ENCODE peak calls at places on chromosomes 4 and X, in nine cellular contexts. One of them, this sample, is unnamed.

GRCh38 chr4:23827971-23828680 is 61.7 kb downstream of the PPARGC1A start:
- DNase-seq in fibroblast of pulmonary artery: no peak
- DNase-seq in B cell: no peak
- DNase-seq in kidney epithelial cell: no peak
- DNase-seq in fibroblast of the aortic adventitia: no peak
- DNase-seq in cardiac muscle cell: no peak
- DNase-seq in type B pancreatic cell: no peak
- DNase-seq in choroid plexus epithelial cell: peak; percentile 3
- DNase-seq in A549: no peak
- DNase-seq in this sample: no peak

GRCh38 chr4:109821186-109821585 is 5.6 kb downstream of the GAR1 start:
- DNase-seq in fibroblast of pulmonary artery: no peak
- DNase-seq in B cell: no peak
- DNase-seq in kidney epithelial cell: no peak
- DNase-seq in fibroblast of the aortic adventitia: no peak
- DNase-seq in cardiac muscle cell: no peak
- DNase-seq in type B pancreatic cell: no peak
- DNase-seq in choroid plexus epithelial cell: no peak
- DNase-seq in A549: no peak
- DNase-seq in this sample: no peak

GRCh38 chr4:72629540-72629939 is 60.5 kb upstream of the ADAMTS3 start:
- DNase-seq in fibroblast of pulmonary artery: peak; percentile 45
- DNase-seq in B cell: no peak
- DNase-seq in kidney epithelial cell: peak; percentile 18
- DNase-seq in fibroblast of the aortic adventitia: peak; percentile 16
- DNase-seq in cardiac muscle cell: peak; percentile 53
- DNase-seq in type B pancreatic cell: no peak
- DNase-seq in choroid plexus epithelial cell: peak; percentile 43
- DNase-seq in A549: no peak
- DNase-seq in this sample: no peak

GRCh38 chrX:69077895-69078455 is 87.3 kb downstream of the PJA1 start:
- DNase-seq in fibroblast of pulmonary artery: no peak
- DNase-seq in B cell: no peak
- DNase-seq in kidney epithelial cell: no peak
- DNase-seq in fibroblast of the aortic adventitia: no peak
- DNase-seq in cardiac muscle cell: no peak
- DNase-seq in type B pancreatic cell: no peak
- DNase-seq in choroid plexus epithelial cell: no peak
- DNase-seq in A549: no peak
- DNase-seq in this sample: no peak

GRCh38 chr4:56241500-56241899 is 145.8 kb downstream of the AASDH start:
- DNase-seq in fibroblast of pulmonary artery: no peak
- DNase-seq in B cell: no peak
- DNase-seq in kidney epithelial cell: no peak
- DNase-seq in fibroblast of the aortic adventitia: no peak
- DNase-seq in cardiac muscle cell: no peak
- DNase-seq in type B pancreatic cell: no peak
- DNase-seq in choroid plexus epithelial cell: no peak
- DNase-seq in A549: no peak
- DNase-seq in this sample: no peak

GRCh38 chrX:153722704-153723350 is 1.4 kb downstream of the BCAP31 start:
- DNase-seq in fibroblast of pulmonary artery: no peak
- DNase-seq in B cell: no peak
- DNase-seq in kidney epithelial cell: no peak
- DNase-seq in fibroblast of the aortic adventitia: no peak
- DNase-seq in cardiac muscle cell: no peak
- DNase-seq in type B pancreatic cell: no peak
- DNase-seq in choroid plexus epithelial cell: no peak
- DNase-seq in A549: peak; percentile 25
- DNase-seq in this sample: no peak

GRCh38 chrX:153719238-153719637 is 4.9 kb downstream of the BCAP31 start:
- DNase-seq in fibroblast of pulmonary artery: no peak
- DNase-seq in B cell: no peak
- DNase-seq in kidney epithelial cell: no peak
- DNase-seq in fibroblast of the aortic adventitia: no peak
- DNase-seq in cardiac muscle cell: no peak
- DNase-seq in type B pancreatic cell: no peak
- DNase-seq in choroid plexus epithelial cell: no peak
- DNase-seq in A549: no peak
- DNase-seq in this sample: no peak

GRCh38 chrX:39633293-39633692 is 464.5 kb downstream of the BCOR start:
- DNase-seq in fibroblast of pulmonary artery: no peak
- DNase-seq in B cell: no peak
- DNase-seq in kidney epithelial cell: no peak
- DNase-seq in fibroblast of the aortic adventitia: no peak
- DNase-seq in cardiac muscle cell: peak; percentile 32
- DNase-seq in type B pancreatic cell: no peak
- DNase-seq in choroid plexus epithelial cell: peak; percentile 21
- DNase-seq in A549: no peak
- DNase-seq in this sample: no peak

GRCh38 chrX:12052109-12052508 is 86.2 kb upstream of the FRMPD4 start:
- DNase-seq in fibroblast of pulmonary artery: no peak
- DNase-seq in B cell: no peak
- DNase-seq in kidney epithelial cell: no peak
- DNase-seq in fibroblast of the aortic adventitia: no peak
- DNase-seq in cardiac muscle cell: no peak
- DNase-seq in type B pancreatic cell: no peak
- DNase-seq in choroid plexus epithelial cell: no peak
- DNase-seq in A549: no peak
- DNase-seq in this sample: no peak

GRCh38 chrX:44012484-44013096 is 39.4 kb upstream of the NDP start:
- DNase-seq in fibroblast of pulmonary artery: peak; percentile 61
- DNase-seq in B cell: no peak
- DNase-seq in kidney epithelial cell: peak; percentile 77
- DNase-seq in fibroblast of the aortic adventitia: peak; percentile 58
- DNase-seq in cardiac muscle cell: peak; percentile 50
- DNase-seq in type B pancreatic cell: no peak
- DNase-seq in choroid plexus epithelial cell: peak; percentile 39
- DNase-seq in A549: peak; percentile 31
- DNase-seq in this sample: no peak

GRCh38 chrX:13087322-13088154 is 43.1 kb upstream of the FAM9C start:
- DNase-seq in fibroblast of pulmonary artery: peak; percentile 78
- DNase-seq in B cell: peak; percentile 56
- DNase-seq in kidney epithelial cell: peak; percentile 71
- DNase-seq in fibroblast of the aortic adventitia: peak; percentile 31
- DNase-seq in cardiac muscle cell: peak; percentile 55
- DNase-seq in type B pancreatic cell: no peak
- DNase-seq in choroid plexus epithelial cell: peak; percentile 94
- DNase-seq in A549: no peak
- DNase-seq in this sample: no peak

GRCh38 chr4:73308286-73308685 is 49.7 kb upstream of the ANKRD17 start:
- DNase-seq in fibroblast of pulmonary artery: peak; percentile 55
- DNase-seq in B cell: no peak
- DNase-seq in kidney epithelial cell: no peak
- DNase-seq in fibroblast of the aortic adventitia: peak; percentile 55
- DNase-seq in cardiac muscle cell: peak; percentile 55
- DNase-seq in type B pancreatic cell: no peak
- DNase-seq in choroid plexus epithelial cell: peak; percentile 76
- DNase-seq in A549: no peak
- DNase-seq in this sample: no peak

GRCh38 chr4:142097015-142097414 is 460.6 kb downstream of the IL15 start:
- DNase-seq in fibroblast of pulmonary artery: no peak
- DNase-seq in B cell: no peak
- DNase-seq in kidney epithelial cell: no peak
- DNase-seq in fibroblast of the aortic adventitia: no peak
- DNase-seq in cardiac muscle cell: no peak
- DNase-seq in type B pancreatic cell: no peak
- DNase-seq in choroid plexus epithelial cell: no peak
- DNase-seq in A549: no peak
- DNase-seq in this sample: no peak

GRCh38 chr4:69523385-69524132 is 27.9 kb upstream of the UGT2B4 start:
- DNase-seq in fibroblast of pulmonary artery: no peak
- DNase-seq in B cell: no peak
- DNase-seq in kidney epithelial cell: no peak
- DNase-seq in fibroblast of the aortic adventitia: peak; percentile 23
- DNase-seq in cardiac muscle cell: peak; percentile 14
- DNase-seq in type B pancreatic cell: no peak
- DNase-seq in choroid plexus epithelial cell: no peak
- DNase-seq in A549: no peak
- DNase-seq in this sample: no peak

GRCh38 chr4:101977096-101977495 is 186.6 kb downstream of the BANK1 start:
- DNase-seq in fibroblast of pulmonary artery: peak; percentile 98
- DNase-seq in B cell: no peak
- DNase-seq in kidney epithelial cell: peak; percentile 92
- DNase-seq in fibroblast of the aortic adventitia: peak; percentile 99
- DNase-seq in cardiac muscle cell: peak; percentile 98
- DNase-seq in type B pancreatic cell: no peak
- DNase-seq in choroid plexus epithelial cell: peak; percentile 98
- DNase-seq in A549: peak; percentile 14
- DNase-seq in this sample: no peak

GRCh38 chr4:128528793-128529553 is 241.4 kb upstream of the PGRMC2 start:
- DNase-seq in fibroblast of pulmonary artery: peak; percentile 97
- DNase-seq in B cell: no peak
- DNase-seq in kidney epithelial cell: peak; percentile 99
- DNase-seq in fibroblast of the aortic adventitia: peak; percentile 97
- DNase-seq in cardiac muscle cell: peak; percentile 95
- DNase-seq in type B pancreatic cell: no peak
- DNase-seq in choroid plexus epithelial cell: peak; percentile 99
- DNase-seq in A549: peak; percentile 78
- DNase-seq in this sample: no peak

GRCh38 chr4:38670061-38670894 is 6.3 kb downstream of the KLF3 start:
- DNase-seq in fibroblast of pulmonary artery: no peak
- DNase-seq in B cell: no peak
- DNase-seq in kidney epithelial cell: no peak
- DNase-seq in fibroblast of the aortic adventitia: no peak
- DNase-seq in cardiac muscle cell: no peak
- DNase-seq in type B pancreatic cell: no peak
- DNase-seq in choroid plexus epithelial cell: no peak
- DNase-seq in A549: no peak
- DNase-seq in this sample: no peak

GRCh38 chr4:186105721-186106335 is 1.3 kb downstream of the FAM149A start:
- DNase-seq in fibroblast of pulmonary artery: peak; percentile 4
- DNase-seq in B cell: no peak
- DNase-seq in kidney epithelial cell: peak; percentile 61
- DNase-seq in fibroblast of the aortic adventitia: peak; percentile 3
- DNase-seq in cardiac muscle cell: peak; percentile 14
- DNase-seq in type B pancreatic cell: no peak
- DNase-seq in choroid plexus epithelial cell: no peak
- DNase-seq in A549: no peak
- DNase-seq in this sample: no peak

GRCh38 chr4:27635936-27636913 is 775.6 kb downstream of the STIM2 start:
- DNase-seq in fibroblast of pulmonary artery: no peak
- DNase-seq in B cell: no peak
- DNase-seq in kidney epithelial cell: no peak
- DNase-seq in fibroblast of the aortic adventitia: no peak
- DNase-seq in cardiac muscle cell: no peak
- DNase-seq in type B pancreatic cell: no peak
- DNase-seq in choroid plexus epithelial cell: no peak
- DNase-seq in A549: no peak
- DNase-seq in this sample: no peak

GRCh38 chr4:1778642-1779392 is 14.3 kb upstream of the FGFR3 start:
- DNase-seq in fibroblast of pulmonary artery: no peak
- DNase-seq in B cell: no peak
- DNase-seq in kidney epithelial cell: no peak
- DNase-seq in fibroblast of the aortic adventitia: no peak
- DNase-seq in cardiac muscle cell: no peak
- DNase-seq in type B pancreatic cell: no peak
- DNase-seq in choroid plexus epithelial cell: no peak
- DNase-seq in A549: no peak
- DNase-seq in this sample: no peak
- TF ChIP-seq CTCF in fibroblast of pulmonary artery: no peak
- TF ChIP-seq CTCF in B cell: no peak
- TF ChIP-seq CTCF in kidney epithelial cell: no peak
- TF ChIP-seq CTCF in fibroblast of the aortic adventitia: no peak
- TF ChIP-seq CTCF in cardiac muscle cell: no peak
- TF ChIP-seq CTCF in type B pancreatic cell: no peak
- TF ChIP-seq CTCF in choroid plexus epithelial cell: no peak
- TF ChIP-seq CTCF in A549: no peak
- TF ChIP-seq CTCF in this sample: no peak

DNA sequence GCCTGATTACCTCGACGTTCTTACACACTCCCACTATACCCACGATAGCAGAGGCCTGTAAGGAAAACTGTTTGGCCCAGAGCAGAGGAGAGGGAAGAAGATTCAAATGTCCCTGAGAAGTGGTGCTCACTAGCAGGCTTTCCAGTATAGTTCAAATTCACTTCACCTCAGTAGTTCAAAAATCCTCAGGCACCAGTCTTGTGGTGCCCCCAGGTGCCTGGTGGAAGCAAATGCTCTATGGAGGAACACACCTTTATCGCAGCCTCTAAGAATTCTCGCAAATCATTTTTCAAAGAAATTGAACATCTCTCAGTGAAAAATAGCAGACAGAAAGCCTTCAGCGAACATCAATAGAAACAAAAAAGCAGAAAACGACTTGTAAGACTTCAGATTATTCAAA is 12.2 kb upstream of the MTMR1 start:
- DNase-seq in fibroblast of pulmonary artery: peak; percentile 49
- DNase-seq in B cell: no peak
- DNase-seq in kidney epithelial cell: no peak
- DNase-seq in fibroblast of the aortic adventitia: peak; percentile 32
- DNase-seq in cardiac muscle cell: peak; percentile 29
- DNase-seq in type B pancreatic cell: no peak
- DNase-seq in choroid plexus epithelial cell: peak; percentile 59
- DNase-seq in A549: no peak
- DNase-seq in this sample: no peak
- TF ChIP-seq CTCF in fibroblast of pulmonary artery: peak; percentile 42
- TF ChIP-seq CTCF in B cell: peak; percentile 5
- TF ChIP-seq CTCF in kidney epithelial cell: peak; percentile 38
- TF ChIP-seq CTCF in fibroblast of the aortic adventitia: peak; percentile 36
- TF ChIP-seq CTCF in cardiac muscle cell: peak; percentile 38
- TF ChIP-seq CTCF in type B pancreatic cell: peak; percentile 55
- TF ChIP-seq CTCF in choroid plexus epithelial cell: peak; percentile 65
- TF ChIP-seq CTCF in A549: peak; percentile 44
- TF ChIP-seq CTCF in this sample: peak; percentile 58

GRCh38 chrX:17697191-17697590 is 40.1 kb upstream of the SCML1 start:
- DNase-seq in fibroblast of pulmonary artery: peak; percentile 39
- DNase-seq in B cell: no peak
- DNase-seq in kidney epithelial cell: no peak
- DNase-seq in fibroblast of the aortic adventitia: peak; percentile 9
- DNase-seq in cardiac muscle cell: peak; percentile 51
- DNase-seq in type B pancreatic cell: no peak
- DNase-seq in choroid plexus epithelial cell: peak; percentile 58
- DNase-seq in A549: no peak
- DNase-seq in this sample: no peak
- TF ChIP-seq CTCF in fibroblast of pulmonary artery: no peak
- TF ChIP-seq CTCF in B cell: no peak
- TF ChIP-seq CTCF in kidney epithelial cell: no peak
- TF ChIP-seq CTCF in fibroblast of the aortic adventitia: no peak
- TF ChIP-seq CTCF in cardiac muscle cell: no peak
- TF ChIP-seq CTCF in type B pancreatic cell: peak; percentile 40
- TF ChIP-seq CTCF in choroid plexus epithelial cell: no peak
- TF ChIP-seq CTCF in A549: no peak
- TF ChIP-seq CTCF in this sample: peak; percentile 9

DNA sequence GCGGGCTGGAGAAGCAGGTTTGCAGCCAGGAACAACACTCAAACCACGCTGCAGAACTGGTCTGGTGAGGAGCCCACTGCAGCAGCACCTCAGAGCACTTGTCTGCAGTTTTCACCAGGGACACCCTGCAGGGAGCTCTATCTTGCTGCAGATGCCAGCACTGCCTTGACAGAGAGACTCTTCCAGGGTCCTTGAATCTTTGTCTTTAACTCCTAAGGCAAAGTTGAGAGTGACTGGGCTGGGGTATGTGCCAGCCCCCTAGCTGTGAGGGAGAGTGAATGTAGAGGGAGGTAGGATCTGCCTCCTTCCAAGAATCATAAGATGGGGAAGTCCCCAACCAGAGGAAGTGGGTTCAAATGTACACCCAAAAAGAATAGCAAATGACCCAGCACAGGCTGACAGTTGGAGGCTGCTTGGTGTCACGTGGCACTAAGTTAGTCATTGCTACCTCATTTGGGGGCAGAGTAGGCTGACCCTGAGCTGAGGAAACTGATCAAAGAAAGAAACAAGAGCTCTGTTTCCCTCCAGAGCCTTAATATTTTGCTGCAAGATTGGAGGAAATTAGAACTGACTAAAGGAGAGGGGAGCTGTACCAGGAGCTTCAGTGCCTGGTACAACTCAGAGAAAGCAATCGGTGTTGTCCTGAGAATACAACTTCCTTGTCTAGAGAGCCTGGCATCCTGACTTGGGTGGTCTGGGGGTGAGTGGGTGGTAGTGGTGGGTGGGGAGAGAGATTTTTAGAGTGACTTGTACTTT is 28.2 kb upstream of the HUWE1 start:
- DNase-seq in fibroblast of pulmonary artery: peak; percentile 34
- DNase-seq in B cell: no peak
- DNase-seq in kidney epithelial cell: no peak
- DNase-seq in fibroblast of the aortic adventitia: peak; percentile 54
- DNase-seq in cardiac muscle cell: peak; percentile 36
- DNase-seq in type B pancreatic cell: no peak
- DNase-seq in choroid plexus epithelial cell: peak; percentile 71
- DNase-seq in A549: no peak
- DNase-seq in this sample: no peak
- TF ChIP-seq CTCF in fibroblast of pulmonary artery: no peak
- TF ChIP-seq CTCF in B cell: no peak
- TF ChIP-seq CTCF in kidney epithelial cell: no peak
- TF ChIP-seq CTCF in fibroblast of the aortic adventitia: peak; percentile 13
- TF ChIP-seq CTCF in cardiac muscle cell: no peak
- TF ChIP-seq CTCF in type B pancreatic cell: no peak
- TF ChIP-seq CTCF in choroid plexus epithelial cell: peak; percentile 35
- TF ChIP-seq CTCF in A549: no peak
- TF ChIP-seq CTCF in this sample: no peak